ENCODE peak calls at places on chromosomes 3 and 15, in six cellular contexts. H is transverse colon, L is SK-N-SH, D is coronary artery, T is Caco-2, A is Peyer's patch. W is an unnamed sample.

GRCh38 chr3:173891272-173892100 is 493.9 kb downstream of the NLGN1 start:
- DNase-seq in H (no peak), L (no peak), D (no peak), T (no peak), A (no peak), W (no peak)

GRCh38 chr15:79524531-79524930 is 92.4 kb downstream of the MINAR1 start:
- DNase-seq in H (no peak), L (no peak), D (no peak), T (no peak), A (no peak), W (no peak)

GRCh38 chr15:41286665-41287333 is 45.6 kb downstream of the OIP5 start:
- DNase-seq in H (no peak), L (no peak), D (no peak), T (no peak), A (no peak), W (no peak)

GRCh38 chr3:17398959-17399551 is 343.4 kb downstream of the TBC1D5 start:
- DNase-seq in H (no peak), L (no peak), D (no peak), T (no peak), A (no peak), W (no peak)

GRCh38 chr15:90201150-90201943 is at the start of gene SEMA4B:
- DNase-seq in H (peak), L (peak), D (no peak), T (peak), A (peak), W (peak)

GRCh38 chr3:173395412-173396181 is 1.9 kb upstream of the NLGN1 start:
- DNase-seq in H (peak), L (peak), D (peak), T (peak), A (peak), W (peak)

GRCh38 chr15:98960555-98961050 is 47.0 kb downstream of the PGPEP1L start:
- DNase-seq in H (no peak), L (no peak), D (no peak), T (no peak), A (peak), W (no peak)

GRCh38 chr3:78926523-78926922 is 841.3 kb downstream of the ROBO1 start:
- DNase-seq in H (no peak), L (no peak), D (no peak), T (no peak), A (no peak), W (no peak)

GRCh38 chr3:124816206-124816605 is 71.0 kb downstream of the ITGB5 start:
- DNase-seq in H (no peak), L (no peak), D (no peak), T (no peak), A (no peak), W (no peak)

GRCh38 chr15:84979651-84980050 is 2.0 kb upstream of the PDE8A start:
- DNase-seq in H (peak), L (no peak), D (no peak), T (no peak), A (no peak), W (peak)

GRCh38 chr15:52491460-52491859 is 37.2 kb downstream of the MYO5A start:
- DNase-seq in H (no peak), L (no peak), D (no peak), T (no peak), A (no peak), W (no peak)

GRCh38 chr3:94525039-94525438 is 462.2 kb downstream of the NSUN3 start:
- DNase-seq in H (no peak), L (no peak), D (no peak), T (peak), A (no peak), W (no peak)
- TF ChIP-seq CTCF in H (no peak), L (peak), D (no peak), T (peak), A (no peak), W (no peak)

DNA sequence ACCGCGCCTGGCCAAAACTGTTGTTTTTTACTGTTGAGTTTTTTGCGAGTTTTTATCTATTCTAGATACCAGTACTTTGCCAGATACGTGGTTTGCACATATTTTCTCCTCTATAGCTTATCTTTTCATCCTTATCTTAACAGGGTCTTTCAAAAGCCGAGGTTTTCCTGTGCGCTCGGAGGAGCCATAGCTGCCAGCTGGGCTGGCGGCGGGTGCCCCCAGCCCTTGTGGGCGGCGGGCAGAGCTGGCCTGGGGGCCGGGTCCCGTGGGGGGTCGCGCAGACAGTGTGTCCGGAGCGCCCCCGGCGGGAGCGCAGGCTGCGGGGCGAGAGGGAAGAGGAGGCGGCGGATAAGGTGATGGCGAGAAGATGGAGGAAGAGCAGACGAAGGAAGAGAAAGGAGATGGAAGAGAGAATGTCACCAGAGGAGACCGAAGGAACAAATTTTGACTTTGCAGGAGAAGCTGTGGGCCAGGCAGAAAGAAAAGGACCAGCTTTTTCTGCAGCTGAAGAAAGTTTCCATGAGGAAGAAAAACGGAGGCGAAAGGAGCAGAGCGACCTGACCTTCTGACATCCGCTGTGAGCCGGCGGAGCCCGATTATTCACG is 11.0 kb upstream of the EIF4A2 start:
- DNase-seq in H (no peak), L (peak), D (no peak), T (no peak), A (no peak), W (no peak)
- TF ChIP-seq CTCF in H (no peak), L (no peak), D (no peak), T (no peak), A (no peak), W (no peak)

DNA sequence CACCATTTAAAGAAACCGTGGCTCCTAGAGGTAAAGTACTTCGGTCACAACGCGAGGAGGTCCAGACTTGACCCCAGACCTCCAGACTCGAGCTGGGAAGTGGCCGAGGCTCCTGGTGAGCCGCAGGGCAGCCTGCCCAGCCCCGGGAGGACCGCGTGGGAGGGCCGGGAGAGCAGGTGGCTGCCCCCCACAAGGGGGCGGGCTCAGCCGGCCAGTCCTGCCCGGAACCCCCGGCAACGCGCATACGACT is at the start of gene SLC27A2:
- DNase-seq in H (peak), L (peak), D (no peak), T (peak), A (no peak), W (no peak)
- TF ChIP-seq CTCF in H (peak), L (peak), D (no peak), T (peak), A (peak), W (peak)

DNA sequence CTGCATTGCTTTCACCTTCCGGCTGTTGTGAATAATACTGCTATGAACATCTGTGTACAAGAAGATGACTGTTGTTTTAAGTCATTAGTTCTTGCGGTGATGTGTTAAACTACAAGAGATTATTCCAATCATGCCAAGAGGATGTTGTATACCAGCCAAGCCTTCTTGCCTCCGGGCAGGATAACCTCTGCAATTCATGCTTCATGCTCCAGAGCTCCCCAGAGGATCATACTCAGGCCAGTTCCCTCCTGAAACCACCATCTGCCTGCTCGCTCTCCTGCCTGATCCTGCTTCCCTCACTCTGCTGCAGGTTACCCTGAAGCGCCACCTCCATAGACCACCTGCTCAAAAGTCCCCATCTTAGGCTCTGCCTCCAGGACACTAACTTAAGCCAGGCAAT is 187.1 kb upstream of the PROK2 start:
- DNase-seq in H (no peak), L (no peak), D (no peak), T (no peak), A (no peak), W (no peak)
- TF ChIP-seq CTCF in H (no peak), L (no peak), D (no peak), T (no peak), A (no peak), W (no peak)

DNA sequence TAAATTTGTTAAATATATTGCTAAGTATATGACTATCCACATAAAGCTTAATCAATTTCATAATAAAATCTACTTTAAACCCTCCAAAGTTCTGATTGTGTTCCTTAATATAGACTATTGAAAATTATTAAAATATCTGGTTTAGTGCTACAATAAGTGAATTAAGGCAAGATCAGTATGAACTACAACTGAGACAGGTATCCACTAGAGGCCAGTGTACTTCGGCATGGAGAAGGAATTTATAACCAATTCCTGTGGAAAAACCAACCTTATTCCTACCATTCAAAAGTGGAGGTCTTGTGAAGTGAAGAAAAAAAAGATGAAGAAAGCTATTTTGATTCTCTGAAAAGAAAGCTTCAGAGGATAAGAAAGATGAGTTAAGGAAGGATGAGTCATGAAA is 237.7 kb downstream of the SUCLG2 start:
- DNase-seq in H (no peak), L (no peak), D (no peak), T (no peak), A (no peak), W (no peak)
- TF ChIP-seq CTCF in H (no peak), L (peak), D (no peak), T (no peak), A (no peak), W (no peak)

DNA sequence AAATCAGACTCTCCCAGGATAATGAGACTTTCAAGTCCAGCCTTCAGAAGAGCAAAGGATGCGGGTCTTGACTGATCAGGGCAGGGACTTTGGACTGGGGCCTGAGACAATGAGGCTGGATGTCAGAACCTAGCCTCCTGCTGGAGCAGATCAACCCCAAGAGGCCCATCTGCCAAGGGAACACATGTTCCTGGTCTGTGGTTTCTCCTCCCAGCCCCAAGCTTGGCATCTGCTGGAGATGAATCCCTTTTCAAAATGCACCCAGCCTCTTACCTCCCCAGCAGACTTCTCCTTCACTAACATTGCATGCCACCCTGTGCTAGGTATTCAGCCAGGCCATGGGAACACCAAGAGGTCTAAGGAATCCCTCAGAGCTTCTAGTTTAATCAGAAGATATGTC is 43.7 kb upstream of the MFGE8 start:
- DNase-seq in H (no peak), L (no peak), D (no peak), T (no peak), A (no peak), W (no peak)
- TF ChIP-seq CTCF in H (no peak), L (no peak), D (no peak), T (no peak), A (no peak), W (no peak)